ENCODE peak calls at places on chromosome 20, in four cellular contexts. J is testis, B is mesothelial cell of epicardium, C is cardiac fibroblast. I is an unnamed sample.

GRCh38 chr20:59006864-59007757 is at the start of gene CTSZ:
- DNase-seq in J (no peak), C (peak; percentile 55), B (no peak), I (peak; percentile 88)

GRCh38 chr20:51029556-51029955 is 6.6 kb upstream of the KCNG1 start:
- DNase-seq in C (no peak), B (no peak), J (no peak), I (no peak)

GRCh38 chr20:61387204-61387958 is 135.3 kb downstream of the CDH4 start:
- DNase-seq in J (peak; percentile 42), C (peak; percentile 5), B (no peak), I (no peak)

GRCh38 chr20:62806383-62807050 is 1.9 kb downstream of the OGFR start:
- DNase-seq in J (no peak), B (no peak), C (no peak), I (no peak)

GRCh38 chr20:568097-568864 is 24.7 kb upstream of the CSNK2A1 start:
- DNase-seq in C (no peak), J (no peak), B (no peak), I (no peak)

GRCh38 chr20:62254021-62254724 is 15.9 kb downstream of the OSBPL2 start:
- DNase-seq in J (no peak), C (no peak), B (no peak), I (no peak)

GRCh38 chr20:14303106-14303505 is 34.3 kb downstream of the FLRT3 start:
- DNase-seq in J (no peak), B (no peak), C (no peak), I (no peak)

GRCh38 chr20:59082981-59083380 is 40.4 kb upstream of the PRELID3B start:
- DNase-seq in C (no peak), B (no peak), J (no peak), I (no peak)

GRCh38 chr20:38896009-38896594 is 30.1 kb upstream of the FAM83D start:
- DNase-seq in J (no peak), C (no peak), B (no peak), I (no peak)